ENCODE peak calls at places on chromosomes 12 and 14, in four cellular contexts. E is activated naive CD8-positive, alpha-beta T cell treated with anti-CD3 and anti-CD28 coated beads, Interleukin-2, amount 50 U/mL, for 24 hours; F is nephron progenitor cell; S is NCI-H524. N is an unnamed sample.

GRCh38 chr14:54003064-54003463 is 46.4 kb upstream of the BMP4 start:
- DNase-seq in F (no peak), E (no peak), S (peak), N (no peak)

GRCh38 chr14:57871487-57872080 is 5.7 kb upstream of the SLC35F4 start:
- DNase-seq in F (peak), S (peak), E (no peak), N (peak)

GRCh38 chr12:59929091-59929490 is 333.3 kb downstream of the SLC16A7 start:
- DNase-seq in S (no peak), F (no peak), E (no peak), N (no peak)

GRCh38 chr12:3658327-3659163 is 94.4 kb downstream of the CRACR2A start:
- DNase-seq in E (peak), F (peak), S (peak), N (peak)

GRCh38 chr12:98653866-98654493 is 8.9 kb downstream of the APAF1 start:
- DNase-seq in S (peak), F (no peak), E (no peak), N (no peak)

GRCh38 chr12:47700263-47700662 is 5.6 kb downstream of the RPAP3 start:
- DNase-seq in S (no peak), E (no peak), F (no peak), N (no peak)

GRCh38 chr12:88579572-88579940 is 715 bp downstream of the KITLG start:
- DNase-seq in F (peak), S (no peak), E (no peak), N (no peak)

GRCh38 chr12:753401-754237 is 1.2 kb downstream of the WNK1 start:
- DNase-seq in F (peak), E (peak), S (no peak), N (peak)

GRCh38 chr14:85131523-85131922 is 398.4 kb upstream of the FLRT2 start:
- DNase-seq in E (no peak), S (peak), F (no peak), N (no peak)

GRCh38 chr14:52258783-52259182 is 8.7 kb upstream of the PTGDR start:
- DNase-seq in F (no peak), S (no peak), E (no peak), N (no peak)

GRCh38 chr14:103742499-103743255 is 27.1 kb downstream of the ZFYVE21 start:
- DNase-seq in E (no peak), F (no peak), S (no peak), N (no peak)

GRCh38 chr14:37592288-37593274 is 2.5 kb downstream of the FOXA1 start:
- DNase-seq in S (no peak), E (no peak), F (peak), N (no peak)

GRCh38 chr14:88388741-88389282 is 3.4 kb downstream of the SPATA7 start:
- DNase-seq in E (no peak), S (no peak), F (no peak), N (no peak)

GRCh38 chr12:29164477-29165163 is 15.5 kb downstream of the FAR2 start:
- DNase-seq in S (no peak), F (no peak), E (no peak), N (no peak)

GRCh38 chr14:54947230-54947629 is 44.6 kb upstream of the GCH1 start:
- DNase-seq in E (no peak), F (no peak), S (no peak), N (no peak)

GRCh38 chr14:99718031-99718810 is 34.1 kb downstream of the CYP46A1 start:
- DNase-seq in F (no peak), S (no peak), E (no peak), N (peak)

GRCh38 chr14:75981426-75981825 is 369 bp downstream of the TGFB3 start:
- DNase-seq in F (peak), E (peak), S (peak), N (peak)

GRCh38 chr12:123532021-123532420 is 1.5 kb downstream of the RILPL1 start:
- DNase-seq in E (peak), S (no peak), F (no peak), N (no peak)

GRCh38 chr12:124564232-124564958 is 3.0 kb downstream of the NCOR2 start:
- DNase-seq in S (peak), E (no peak), F (peak), N (no peak)

GRCh38 chr12:123889000-123889399 is 83.6 kb downstream of the CCDC92 start:
- DNase-seq in E (no peak), F (no peak), S (no peak), N (no peak)

GRCh38 chr12:122891661-122892525 is 4.0 kb downstream of the VPS37B start:
- DNase-seq in F (no peak), E (no peak), S (no peak), N (no peak)

GRCh38 chr14:74601982-74602381 is 10.1 kb downstream of the LTBP2 start:
- DNase-seq in F (no peak), E (no peak), S (no peak), N (no peak)

GRCh38 chr14:99671230-99672224 is 12.6 kb upstream of the CYP46A1 start:
- DNase-seq in F (no peak), E (no peak), S (no peak), N (no peak)

GRCh38 chr12:127280393-127281275 is 986.3 kb upstream of the TMEM132C start:
- DNase-seq in E (peak), F (peak), S (no peak), N (peak)

GRCh38 chr12:104342635-104343249 is 39.2 kb downstream of the EID3 start:
- DNase-seq in E (no peak), S (no peak), F (no peak), N (no peak)

GRCh38 chr12:54053625-54054441 is at the start of gene HOXC4:
- DNase-seq in F (peak), S (peak), E (no peak), N (peak)

GRCh38 chr12:27001663-27002062 is 12.5 kb downstream of the TM7SF3 start:
- DNase-seq in F (no peak), S (no peak), E (no peak), N (no peak)

GRCh38 chr12:75878382-75878720 is 153.2 kb downstream of the PHLDA1 start:
- DNase-seq in E (no peak), S (no peak), F (no peak), N (no peak)

GRCh38 chr12:110107369-110108281 is 16.5 kb upstream of the IFT81 start:
- DNase-seq in F (no peak), E (no peak), S (no peak), N (no peak)

GRCh38 chr12:75868501-75868900 is 163.1 kb downstream of the PHLDA1 start:
- DNase-seq in E (no peak), S (no peak), F (no peak), N (no peak)

GRCh38 chr12:112183141-112183581 is 57.8 kb downstream of the TRAFD1 start:
- DNase-seq in S (no peak), F (no peak), E (peak), N (no peak)

GRCh38 chr12:32027684-32028355 is 68.6 kb downstream of the RESF1 start:
- DNase-seq in F (no peak), E (no peak), S (no peak), N (no peak)

GRCh38 chr14:24058260-24058950 is 6.6 kb downstream of the CARMIL3 start:
- DNase-seq in E (no peak), S (peak), F (peak), N (peak)

GRCh38 chr14:105888151-105888550 is 361.8 kb downstream of the TMEM121 start:
- DNase-seq in E (no peak), F (no peak), S (no peak), N (no peak)

GRCh38 chr14:70827366-70828151 is 18.2 kb upstream of the MAP3K9 start:
- DNase-seq in F (no peak), S (no peak), E (no peak), N (no peak)

GRCh38 chr14:50318031-50318626 is 6.0 kb downstream of the DMAC2L start:
- DNase-seq in E (no peak), F (no peak), S (no peak), N (no peak)

GRCh38 chr14:45072121-45072520 is 11.8 kb upstream of the PRPF39 start:
- DNase-seq in E (no peak), F (no peak), S (no peak), N (no peak)

GRCh38 chr12:6632026-6632978 is 3.5 kb downstream of the LPAR5 start:
- DNase-seq in E (peak), S (no peak), F (no peak), N (peak)

GRCh38 chr12:106134294-106134949 is 4.3 kb downstream of the NUAK1 start:
- DNase-seq in F (no peak), E (no peak), S (no peak), N (no peak)

GRCh38 chr14:22086149-22086548 is 412.5 kb upstream of the OR4E1 start:
- DNase-seq in S (no peak), E (no peak), F (no peak), N (no peak)

N was measured in activated CD8-positive, alpha-beta memory T cell treated with anti-CD3 and anti-CD28 coated beads, Interleukin-2, amount 10 ng/mL, durations not matched to agents 7 days and 5 days.